ENCODE peak calls at places on chromosome 15, in ten cellular contexts. W is testis, Q is heart left ventricle, X is Panc1, M is AG04450, I is hepatocyte, D is endodermal cell, S is stomach, Z is IMR-90, T is adrenal gland. V is an unnamed sample. For H3K9me3, the result is how much of the 10 kb centered on the place peaks cover.

GRCh38 chr15:36401586-36401966 is 177.8 kb upstream of the CDIN1 start:
- DNase-seq in M (no peak), Q (no peak), I (no peak), X (no peak), W (no peak), S (no peak), T (no peak), Z (no peak), D (no peak), V (no peak)

GRCh38 chr15:101487060-101487459 is 2.4 kb downstream of the PCSK6 start:
- DNase-seq in S (no peak), T (no peak), M (no peak), D (peak), X (no peak), Z (no peak), Q (no peak), W (no peak), I (no peak), V (no peak)

GRCh38 chr15:90143176-90143655 is 40.9 kb upstream of the IDH2 start:
- DNase-seq in Q (peak), W (peak), S (peak), M (no peak), Z (peak), T (peak), D (peak), X (peak), I (peak), V (peak)

GRCh38 chr15:94584833-94585244 is 353.5 kb downstream of the MCTP2 start:
- DNase-seq in D (no peak), S (no peak), X (no peak), Q (no peak), M (no peak), T (no peak), W (no peak), I (no peak), Z (no peak), V (no peak)

GRCh38 chr15:34616613-34617012 is 33.2 kb upstream of the GOLGA8B start:
- DNase-seq in S (no peak), D (no peak), X (no peak), Q (no peak), I (peak), T (no peak), Z (peak), W (peak), M (no peak), V (no peak)

GRCh38 chr15:88647362-88648105 is 8.7 kb downstream of the ISG20 start:
- DNase-seq in M (no peak), T (peak), X (no peak), I (no peak), W (peak), Z (no peak), Q (no peak), D (peak), S (peak), V (no peak)

GRCh38 chr15:99566157-99566900 is 545 bp downstream of the MEF2A start:
- DNase-seq in W (peak), X (no peak), Q (no peak), M (no peak), D (peak), T (no peak), I (peak), Z (no peak), S (no peak), V (peak)

GRCh38 chr15:61906961-61907752 is 153.1 kb downstream of the VPS13C start:
- DNase-seq in Z (peak), M (no peak), T (no peak), X (no peak), I (peak), D (no peak), Q (no peak), S (no peak), W (no peak), V (no peak)

GRCh38 chr15:42226648-42227047 is 18.5 kb upstream of the VPS39 start:
- DNase-seq in M (no peak), I (no peak), W (no peak), X (no peak), S (no peak), T (no peak), Q (no peak), Z (no peak), D (no peak), V (no peak)

GRCh38 chr15:89101302-89102191 is 13.3 kb downstream of the ABHD2 start:
- DNase-seq in M (peak), W (peak), D (no peak), X (peak), Q (peak), S (peak), T (peak), Z (peak), I (peak), V (peak)

GRCh38 chr15:78872155-78872971 is at the start of gene MORF4L1:
- DNase-seq in Q (peak), Z (peak), M (peak), X (peak), I (peak), W (peak), D (peak), S (peak), T (peak), V (peak)

GRCh38 chr15:86021281-86022264 is 58.1 kb upstream of the AGBL1 start:
- DNase-seq in Q (no peak), T (peak), I (peak), W (no peak), X (no peak), D (no peak), S (no peak), Z (no peak), M (no peak), V (peak)

GRCh38 chr15:30954674-30955073 is 36.8 kb downstream of the MTMR10 start:
- DNase-seq in T (no peak), S (no peak), D (no peak), W (no peak), Z (peak), Q (no peak), M (no peak), I (no peak), X (no peak), V (no peak)

GRCh38 chr15:94370197-94370987 is 139.0 kb downstream of the MCTP2 start:
- DNase-seq in D (no peak), S (no peak), W (no peak), I (no peak), M (no peak), T (no peak), X (no peak), Q (no peak), Z (no peak), V (no peak)

GRCh38 chr15:29812384-29812694 is 9.9 kb downstream of the TJP1 start:
- DNase-seq in Q (no peak), X (no peak), D (no peak), M (no peak), I (peak), T (no peak), W (no peak), S (no peak), Z (peak), V (no peak)

GRCh38 chr15:40925863-40926658 is 3.1 kb upstream of the DLL4 start:
- DNase-seq in T (no peak), I (peak), M (no peak), Q (no peak), W (no peak), Z (no peak), S (no peak), D (peak), X (no peak), V (no peak)

GRCh38 chr15:61091229-61091628 is 137.9 kb downstream of the RORA start:
- DNase-seq in D (no peak), W (no peak), I (no peak), Q (no peak), Z (no peak), X (no peak), M (no peak), T (no peak), S (no peak), V (peak)

GRCh38 chr15:58043192-58043903 is 22.2 kb downstream of the ALDH1A2 start:
- DNase-seq in T (peak), S (peak), Q (no peak), I (peak), X (peak), M (peak), W (peak), Z (peak), D (peak), V (no peak)

GRCh38 chr15:29822100-29822684 is at the start of gene TJP1:
- DNase-seq in W (peak), Q (peak), Z (peak), D (peak), X (no peak), M (peak), T (peak), I (peak), S (peak), V (peak)

GRCh38 chr15:67068724-67069400 is 3.5 kb downstream of the SMAD3 start:
- DNase-seq in M (no peak), X (no peak), Q (no peak), I (no peak), Z (peak), S (no peak), W (no peak), D (no peak), T (no peak), V (no peak)

GRCh38 chr15:32979710-32980109 is 214.8 kb downstream of the FMN1 start:
- DNase-seq in W (no peak), I (no peak), Q (no peak), D (no peak), T (no peak), M (peak), S (no peak), X (no peak), Z (peak), V (no peak)

GRCh38 chr15:57655087-57655486 is 51.4 kb upstream of the POLR2M start:
- DNase-seq in Z (no peak), S (no peak), T (no peak), M (no peak), D (no peak), I (no peak), X (no peak), Q (no peak), W (no peak), V (no peak)

GRCh38 chr15:100879461-100880138 is at the start of gene ALDH1A3:
- DNase-seq in I (no peak), T (no peak), X (no peak), S (no peak), M (peak), D (peak), Q (no peak), W (peak), Z (peak), V (peak)

GRCh38 chr15:90022345-90022744 is 21.2 kb downstream of the ZNF710 start:
- DNase-seq in S (no peak), D (peak), Q (no peak), W (no peak), X (no peak), I (no peak), T (no peak), Z (no peak), M (no peak), V (no peak)

GRCh38 chr15:92448370-92448769 is 54.7 kb downstream of the ST8SIA2 start:
- DNase-seq in D (no peak), W (no peak), Q (no peak), I (no peak), T (no peak), X (no peak), Z (no peak), S (no peak), M (no peak), V (no peak)

GRCh38 chr15:99432271-99433025 is 133.3 kb upstream of the MEF2A start:
- DNase-seq in Z (no peak), D (no peak), T (peak), M (no peak), X (no peak), W (no peak), Q (peak), I (no peak), S (no peak), V (peak)

GRCh38 chr15:68818088-68818670 is 2.5 kb downstream of the ANP32A start:
- DNase-seq in M (no peak), S (peak), D (peak), Z (peak), X (no peak), W (peak), Q (peak), T (peak), I (peak), V (peak)

GRCh38 chr15:89383635-89384604 is 49.3 kb upstream of the POLG start:
- DNase-seq in M (no peak), T (peak), S (no peak), I (peak), Z (peak), Q (no peak), X (no peak), W (peak), D (peak), V (peak)

GRCh38 chr15:43370975-43371974 is at the start of the genes TUBGCP4 and ZSCAN29:
- DNase-seq in T (peak), X (no peak), Z (peak), W (peak), S (peak), Q (peak), M (peak), I (peak), D (peak), V (peak)

GRCh38 chr15:59329570-59330350 is 42.9 kb downstream of the MYO1E start:
- DNase-seq in Z (peak), M (peak), W (no peak), T (no peak), D (no peak), Q (no peak), X (no peak), S (peak), I (peak), V (no peak)

GRCh38 chr15:77126516-77126915 is 55.6 kb upstream of the TSPAN3 start:
- DNase-seq in I (no peak), T (no peak), D (no peak), S (no peak), Q (no peak), W (no peak), Z (no peak), M (no peak), X (no peak), V (no peak)

GRCh38 chr15:57922780-57923179 is 142.7 kb downstream of the ALDH1A2 start:
- DNase-seq in T (no peak), S (peak), Z (no peak), I (no peak), M (no peak), X (no peak), Q (peak), W (peak), D (no peak), V (peak)

GRCh38 chr15:66748320-66748779 is 46.3 kb downstream of the SMAD6 start:
- DNase-seq in D (no peak), M (peak), X (no peak), Q (no peak), W (no peak), Z (peak), I (no peak), S (no peak), T (no peak), V (no peak)

GRCh38 chr15:52702390-52702789 is 23.2 kb upstream of the ATOSA start:
- DNase-seq in I (no peak), S (no peak), W (no peak), D (no peak), Q (no peak), Z (no peak), T (no peak), M (no peak), X (no peak), V (no peak)

GRCh38 chr15:55389276-55389631 is 18.9 kb downstream of the CCPG1 start:
- DNase-seq in T (no peak), X (peak), I (no peak), S (no peak), M (no peak), W (no peak), Q (no peak), Z (peak), D (no peak), V (no peak)

GRCh38 chr15:98612490-98613110 is 35.7 kb upstream of the IGF1R start:
- DNase-seq in S (no peak), D (no peak), X (no peak), M (no peak), Z (no peak), I (no peak), W (no peak), T (no peak), Q (no peak), V (no peak)

GRCh38 chr15:51348688-51349087 is 7.2 kb downstream of the GLDN start:
- DNase-seq in S (no peak), I (no peak), Z (no peak), W (no peak), X (no peak), T (no peak), M (no peak), D (no peak), Q (no peak), V (no peak)
- H3K4me3 ChIP-seq in S (no peak), I (no peak), Z (no peak), W (no peak), X (no peak), T (no peak), M (no peak), D (no peak), Q (no peak), V (no peak)

GRCh38 chr15:27483124-27483523 is 512.1 kb downstream of the GABRG3 start:
- DNase-seq in M (no peak), Q (no peak), T (no peak), I (no peak), W (no peak), D (no peak), Z (no peak), X (no peak), S (no peak), V (no peak)
- H3K9me3 ChIP-seq in M (under half), Q (under half), T (under half), I (under half), W (under half), D (under half), Z (under half), X (under half), S (under half), V (under half)

GRCh38 chr15:38886315-38887163 is 321.9 kb upstream of the RASGRP1 start:
- DNase-seq in X (no peak), T (no peak), I (peak), D (no peak), S (no peak), Q (no peak), W (no peak), M (peak), Z (peak), V (no peak)

GRCh38 chr15:38893920-38894259 is 329.3 kb upstream of the RASGRP1 start:
- DNase-seq in D (no peak), X (no peak), T (no peak), W (no peak), Z (no peak), M (no peak), S (no peak), I (no peak), Q (no peak), V (no peak)

GRCh38 chr15:38894260-38894948 is 329.8 kb upstream of the RASGRP1 start:
- DNase-seq in S (no peak), Q (no peak), W (no peak), M (peak), D (no peak), T (no peak), Z (peak), X (no peak), I (no peak), V (no peak)

GRCh38 chr15:38888701-38889154 is 324.1 kb upstream of the RASGRP1 start:
- DNase-seq in M (no peak), S (no peak), D (no peak), I (no peak), Q (no peak), W (no peak), T (no peak), Z (no peak), X (no peak), V (no peak)

DNA sequence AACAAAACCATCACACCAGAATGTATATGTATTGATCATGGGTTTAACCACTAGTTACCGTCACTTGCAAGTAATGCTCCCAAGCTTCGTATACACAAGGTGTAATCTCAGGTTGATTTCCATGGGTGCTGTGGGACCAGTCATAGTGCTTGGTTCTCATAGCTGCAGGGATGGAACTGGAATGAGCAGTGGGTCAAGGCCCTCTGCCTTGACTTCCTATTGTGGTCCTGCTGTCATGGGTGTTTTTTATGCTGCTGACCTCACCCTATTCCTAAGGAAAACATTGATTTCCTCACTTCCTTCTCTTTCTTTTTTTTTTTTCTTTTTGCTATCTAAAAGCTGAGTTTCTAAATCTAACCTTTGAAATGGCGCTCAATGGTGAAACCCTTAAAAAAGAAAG is 325.6 kb upstream of the RASGRP1 start:
- DNase-seq in Q (no peak), M (no peak), D (no peak), X (no peak), S (no peak), T (no peak), W (no peak), Z (no peak), I (no peak), V (no peak)
- TF ChIP-seq CTCF in Q (no peak), M (no peak), D (no peak), X (no peak), S (no peak), T (no peak), W (no peak), Z (no peak), I (no peak), V (no peak)

DNA sequence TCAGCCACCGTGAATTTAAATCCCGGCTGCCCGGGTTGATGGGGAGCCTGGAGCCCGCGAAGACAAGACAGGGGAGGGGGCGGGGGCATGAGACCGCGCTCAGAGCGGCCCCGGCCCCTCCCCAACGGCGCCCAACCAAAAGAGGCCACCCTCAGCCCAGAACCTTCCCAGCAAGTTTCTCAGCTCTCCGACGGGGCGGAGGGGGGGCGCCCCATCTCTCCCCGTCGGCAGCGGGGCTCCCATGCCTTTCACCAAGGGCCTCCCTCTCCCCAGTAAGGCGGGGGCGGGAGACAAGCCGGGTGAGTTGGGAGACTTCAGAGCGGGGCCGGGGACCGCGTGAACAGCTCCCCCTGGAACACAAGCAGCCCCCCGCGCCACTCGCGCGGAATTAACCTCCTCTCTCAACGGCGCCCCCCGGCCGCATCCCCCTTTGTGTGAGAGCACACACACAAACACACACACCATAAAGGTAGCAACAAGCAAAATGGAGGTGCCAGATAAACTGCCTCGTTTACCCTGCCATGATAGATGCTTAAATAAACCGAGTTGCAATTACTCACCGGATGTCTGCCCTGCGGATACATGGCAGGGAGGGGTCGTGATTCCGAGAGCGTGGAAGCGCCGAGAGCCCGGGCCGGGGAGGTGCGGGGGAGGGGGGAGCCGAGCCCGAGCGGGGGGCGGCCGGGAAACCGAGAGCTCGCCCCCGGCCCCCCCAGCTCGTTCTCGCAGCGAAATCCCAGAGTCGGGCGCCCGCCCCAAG is 1.3 kb downstream of the TLE3 start:
- DNase-seq in Q (peak), T (no peak), Z (peak), M (no peak), X (no peak), I (peak), W (peak), S (peak), D (no peak), V (peak)
- H3K4me3 ChIP-seq in Q (peak), T (peak), Z (peak), M (peak), X (peak), I (peak), W (peak), S (peak), D (peak), V (peak)

V was measured in uterus.